ENCODE peak calls at places on chromosomes 5 and 9, in five cellular contexts. Y is lower leg skin, B is upper lobe of right lung, R is spleen, J is AG04449. S is an unnamed sample.
A peak's percentile ranks its signal among the peaks of the same experiment; 100 is the strongest.

GRCh38 chr5:73228052-73228451 is 55.1 kb downstream of the TMEM174 start:
- DNase-seq in Y (no peak), B (no peak), R (no peak), J (no peak), S (no peak)

GRCh38 chr9:134681061-134681661 is 39.6 kb downstream of the COL5A1 start:
- DNase-seq in Y (no peak), B (peak; percentile 36), R (peak; percentile 54), J (no peak), S (peak; percentile 30)

GRCh38 chr9:124011460-124012301 is at the start of gene LHX2:
- DNase-seq in Y (no peak), B (no peak), R (peak; percentile 81), J (peak; percentile 16), S (no peak)

GRCh38 chr5:10528056-10528816 is 35.6 kb upstream of the ANKRD33B start:
- DNase-seq in Y (no peak), B (no peak), R (no peak), J (peak; percentile 65), S (no peak)

GRCh38 chr5:66356011-66356565 is 212.0 kb downstream of the SREK1 start:
- DNase-seq in Y (no peak), B (no peak), R (no peak), J (no peak), S (no peak)

GRCh38 chr9:95954940-95955339 is 79.4 kb downstream of the ERCC6L2 start:
- DNase-seq in Y (no peak), B (no peak), R (no peak), J (no peak), S (no peak)

GRCh38 chr5:54820346-54820745 is 165.0 kb downstream of the ESM1 start:
- DNase-seq in Y (no peak), B (no peak), R (no peak), J (no peak), S (no peak)

GRCh38 chr9:94948567-94949235 is 222.2 kb downstream of the AOPEP start:
- DNase-seq in Y (no peak), B (no peak), R (no peak), J (no peak), S (no peak)

GRCh38 chr5:59069438-59070079 is 486.7 kb downstream of the RAB3C start:
- DNase-seq in Y (peak; percentile 38), B (no peak), R (no peak), J (peak; percentile 88), S (no peak)

GRCh38 chr9:79924836-79925235 is 353.1 kb downstream of the TLE4 start:
- DNase-seq in Y (no peak), B (no peak), R (no peak), J (no peak), S (peak; percentile 54)

GRCh38 chr5:52837591-52838001 is 49.9 kb downstream of the ITGA1 start:
- DNase-seq in Y (no peak), B (no peak), R (no peak), J (no peak), S (no peak)

GRCh38 chr5:378976-379742 is 57.6 kb downstream of the AHRR start:
- DNase-seq in Y (no peak), B (peak; percentile 40), R (peak; percentile 58), J (no peak), S (no peak)

GRCh38 chr9:9605681-9606080 is 1007.1 kb downstream of the PTPRD start:
- DNase-seq in Y (no peak), B (no peak), R (no peak), J (no peak), S (no peak)

GRCh38 chr5:65871182-65871581 is 55.2 kb upstream of the ERBIN start:
- DNase-seq in Y (no peak), B (no peak), R (no peak), J (no peak), S (no peak)

GRCh38 chr9:12797037-12797436 is 22.2 kb downstream of the LURAP1L start:
- DNase-seq in Y (no peak), B (no peak), R (no peak), J (no peak), S (no peak)

GRCh38 chr5:169020102-169020501 is 280.8 kb downstream of the SLIT3 start:
- DNase-seq in Y (no peak), B (no peak), R (no peak), J (no peak), S (no peak)

GRCh38 chr5:9922719-9923118 is 292.6 kb upstream of the TAS2R1 start:
- DNase-seq in Y (no peak), B (no peak), R (no peak), J (no peak), S (no peak)

GRCh38 chr9:117098331-117098730 is 316.5 kb downstream of the ASTN2 start:
- DNase-seq in Y (no peak), B (no peak), R (no peak), J (no peak), S (no peak)
- TF ChIP-seq CTCF in Y (no peak), B (no peak), R (no peak), J (no peak), S (no peak)

DNA sequence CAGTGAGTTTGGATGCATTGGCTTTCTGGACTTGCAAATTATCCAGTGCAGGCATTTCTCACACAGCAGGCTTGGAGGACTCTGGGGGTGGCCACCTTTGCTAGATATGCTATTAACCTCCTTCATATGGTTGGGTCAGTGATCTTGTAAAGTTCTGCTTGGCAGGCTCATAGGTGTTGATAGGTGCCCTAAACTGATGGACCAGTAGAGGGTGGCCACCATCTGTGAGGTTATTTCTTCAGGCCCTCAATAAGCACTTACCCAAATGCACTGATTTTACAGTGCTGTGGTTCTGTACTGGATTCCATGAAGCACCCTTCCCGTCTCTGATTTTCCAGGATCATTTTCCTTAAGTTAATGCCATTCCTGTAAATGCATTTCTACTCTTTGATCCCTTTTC is 216.3 kb downstream of the COMMD10 start:
- DNase-seq in Y (no peak), B (no peak), R (no peak), J (no peak), S (no peak)
- TF ChIP-seq CTCF in Y (no peak), B (no peak), R (no peak), J (no peak), S (no peak)

GRCh38 chr5:132754947-132755346 is 7.7 kb downstream of the CCNI2 start:
- DNase-seq in Y (no peak), B (no peak), R (no peak), J (no peak), S (no peak)

GRCh38 chr5:132752581-132753125 is 5.4 kb downstream of the CCNI2 start:
- DNase-seq in Y (no peak), B (no peak), R (no peak), J (no peak), S (no peak)

GRCh38 chr5:132751971-132752580 is 4.8 kb downstream of the CCNI2 start:
- DNase-seq in Y (no peak), B (no peak), R (no peak), J (no peak), S (no peak)

GRCh38 chr5:132754111-132754510 is 6.9 kb downstream of the CCNI2 start:
- DNase-seq in Y (no peak), B (no peak), R (no peak), J (no peak), S (no peak)

DNA sequence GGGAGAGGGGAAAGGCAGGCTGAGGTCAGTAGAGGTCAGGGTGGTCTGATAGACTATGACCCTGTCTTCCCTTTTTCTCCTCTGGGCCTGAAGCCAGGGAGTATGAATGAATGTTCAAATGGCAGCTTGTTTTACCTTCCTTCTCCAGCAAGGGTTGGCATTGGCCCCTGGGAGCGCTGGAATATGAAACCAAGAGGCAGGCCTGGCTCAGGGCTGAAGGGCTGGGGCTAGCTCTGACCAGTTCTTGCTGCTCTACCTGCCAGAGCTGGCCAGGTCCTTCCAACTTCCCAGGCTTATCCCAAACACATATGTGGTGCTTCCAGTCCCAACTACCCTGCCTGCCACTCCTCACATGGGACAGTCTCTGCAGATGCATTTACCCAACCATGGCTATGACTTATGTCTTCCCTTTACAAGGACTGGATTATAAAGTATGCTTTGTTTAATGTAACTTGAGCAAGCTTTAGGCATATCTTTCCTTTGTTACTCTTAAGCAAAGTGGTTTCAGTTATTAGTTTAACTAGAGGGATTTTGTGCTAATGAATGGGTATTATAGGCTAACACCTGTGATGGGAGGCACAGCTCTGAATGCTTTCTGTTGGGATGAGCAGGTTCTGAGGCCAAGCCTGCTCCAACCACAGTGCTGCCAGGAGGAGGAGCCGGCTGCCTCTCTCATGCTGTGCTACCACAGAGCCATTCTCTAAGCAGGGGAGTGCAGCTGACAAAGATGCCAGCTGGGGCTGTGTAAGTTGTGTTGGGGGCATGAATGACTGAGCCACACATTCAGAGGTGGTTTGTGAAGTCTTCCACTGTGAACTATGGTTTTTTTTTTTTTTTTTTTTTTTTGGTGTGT is 6.1 kb downstream of the CCNI2 start:
- DNase-seq in Y (no peak), B (no peak), R (no peak), J (no peak), S (no peak)
- TF ChIP-seq CTCF in Y (no peak), B (no peak), R (no peak), J (peak; percentile 23), S (no peak)

GRCh38 chr5:76542236-76542635 is 81.0 kb downstream of the F2RL2 start:
- DNase-seq in Y (no peak), B (no peak), R (no peak), J (no peak), S (no peak)

GRCh38 chr5:76545184-76545583 is 78.0 kb downstream of the F2RL2 start:
- DNase-seq in Y (no peak), B (no peak), R (no peak), J (no peak), S (no peak)

GRCh38 chr5:76546497-76547102 is 76.6 kb downstream of the F2RL2 start:
- DNase-seq in Y (no peak), B (no peak), R (no peak), J (no peak), S (no peak)

GRCh38 chr5:76544268-76544926 is 78.8 kb downstream of the F2RL2 start:
- DNase-seq in Y (peak; percentile 38), B (no peak), R (no peak), J (no peak), S (no peak)

DNA sequence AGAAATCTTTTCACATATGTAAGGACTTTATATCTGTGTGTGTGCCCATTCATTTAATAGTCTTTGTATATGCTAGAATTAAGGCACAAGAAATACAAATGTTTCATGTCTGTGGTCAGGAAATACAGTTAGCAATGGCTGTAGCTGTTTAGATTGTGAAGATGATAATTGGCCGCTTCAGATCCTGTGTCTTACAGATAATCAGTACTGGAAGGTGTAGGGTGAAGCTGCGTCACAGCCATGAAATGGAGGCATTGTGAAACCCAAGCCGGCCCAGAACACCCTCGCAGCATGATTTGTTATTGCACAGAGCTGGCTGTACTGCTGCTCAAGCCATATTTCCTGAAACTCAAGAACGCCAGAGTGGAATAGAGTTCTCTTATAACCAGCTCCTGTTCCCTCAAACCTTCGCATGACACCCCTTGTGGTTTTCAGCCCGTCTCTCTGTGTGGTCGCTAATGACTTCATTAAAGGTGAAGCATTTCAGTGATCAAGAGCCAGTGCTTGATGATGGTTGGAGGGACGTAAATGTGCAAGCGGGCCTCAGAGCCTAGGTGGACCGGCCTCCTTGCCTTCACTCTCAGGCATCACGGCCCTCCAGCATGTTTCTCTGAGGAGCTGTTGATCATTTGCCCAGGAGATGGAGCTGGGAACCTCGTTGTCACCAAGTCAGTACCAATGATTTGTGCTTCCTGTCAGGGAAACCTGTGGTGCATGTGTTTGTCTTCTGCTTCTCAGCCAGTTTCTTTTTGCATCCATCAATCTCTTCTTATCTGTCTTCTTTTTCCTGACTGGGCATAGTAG is 80.1 kb downstream of the F2RL2 start:
- DNase-seq in Y (peak; percentile 46), B (peak; percentile 69), R (peak; percentile 85), J (no peak), S (peak; percentile 47)
- TF ChIP-seq CTCF in Y (no peak), B (no peak), R (no peak), J (no peak), S (no peak)

S was measured in left lung.